ENCODE peak calls at places on chromosomes 5 and 9, in ten cellular contexts. One of them, this sample, is unnamed. For H3K4me1, the result is how much of the 10 kb centered on the place peaks cover.

GRCh38 chr9:127537792-127538191 is 74.3 kb upstream of the STXBP1 start:
- DNase-seq in suprapubic skin: no peak
- DNase-seq in upper lobe of left lung: no peak
- DNase-seq in prostate gland: no peak
- DNase-seq in breast epithelium: no peak
- DNase-seq in spleen: no peak
- DNase-seq in transverse colon: no peak
- DNase-seq in HCT116: no peak
- DNase-seq in K562: peak
- DNase-seq in endothelial cell of umbilical vein: no peak
- DNase-seq in this sample: no peak

GRCh38 chr9:100679834-100680233 is 102.0 kb downstream of the CAVIN4 start:
- DNase-seq in suprapubic skin: no peak
- DNase-seq in upper lobe of left lung: no peak
- DNase-seq in prostate gland: no peak
- DNase-seq in breast epithelium: no peak
- DNase-seq in spleen: no peak
- DNase-seq in transverse colon: no peak
- DNase-seq in HCT116: no peak
- DNase-seq in K562: no peak
- DNase-seq in endothelial cell of umbilical vein: no peak
- DNase-seq in this sample: no peak

GRCh38 chr5:91079037-91079436 is 304.1 kb downstream of the ARRDC3 start:
- DNase-seq in suprapubic skin: no peak
- DNase-seq in upper lobe of left lung: no peak
- DNase-seq in prostate gland: peak
- DNase-seq in breast epithelium: no peak
- DNase-seq in spleen: no peak
- DNase-seq in transverse colon: no peak
- DNase-seq in HCT116: no peak
- DNase-seq in K562: no peak
- DNase-seq in endothelial cell of umbilical vein: no peak
- DNase-seq in this sample: no peak

GRCh38 chr5:80481019-80481893 is 6.6 kb upstream of the FAM151B start:
- DNase-seq in suprapubic skin: no peak
- DNase-seq in upper lobe of left lung: no peak
- DNase-seq in prostate gland: peak
- DNase-seq in breast epithelium: no peak
- DNase-seq in spleen: no peak
- DNase-seq in transverse colon: peak
- DNase-seq in HCT116: peak
- DNase-seq in K562: peak
- DNase-seq in endothelial cell of umbilical vein: peak
- DNase-seq in this sample: peak

GRCh38 chr5:33313150-33313549 is 127.6 kb upstream of the TARS1 start:
- DNase-seq in suprapubic skin: no peak
- DNase-seq in upper lobe of left lung: no peak
- DNase-seq in prostate gland: peak
- DNase-seq in breast epithelium: no peak
- DNase-seq in spleen: no peak
- DNase-seq in transverse colon: peak
- DNase-seq in HCT116: peak
- DNase-seq in K562: no peak
- DNase-seq in endothelial cell of umbilical vein: peak
- DNase-seq in this sample: no peak

GRCh38 chr9:33041459-33042188 is 16.6 kb downstream of the DNAJA1 start:
- DNase-seq in suprapubic skin: no peak
- DNase-seq in upper lobe of left lung: no peak
- DNase-seq in prostate gland: no peak
- DNase-seq in breast epithelium: no peak
- DNase-seq in spleen: no peak
- DNase-seq in transverse colon: no peak
- DNase-seq in HCT116: no peak
- DNase-seq in K562: no peak
- DNase-seq in endothelial cell of umbilical vein: no peak
- DNase-seq in this sample: no peak

GRCh38 chr5:84383816-84384603 is 670 bp downstream of the EDIL3 start:
- DNase-seq in suprapubic skin: peak
- DNase-seq in upper lobe of left lung: peak
- DNase-seq in prostate gland: no peak
- DNase-seq in breast epithelium: no peak
- DNase-seq in spleen: peak
- DNase-seq in transverse colon: peak
- DNase-seq in HCT116: no peak
- DNase-seq in K562: no peak
- DNase-seq in endothelial cell of umbilical vein: peak
- DNase-seq in this sample: no peak

GRCh38 chr9:128833696-128834095 is 4.1 kb upstream of the SPOUT1 start:
- DNase-seq in suprapubic skin: no peak
- DNase-seq in upper lobe of left lung: no peak
- DNase-seq in prostate gland: no peak
- DNase-seq in breast epithelium: no peak
- DNase-seq in spleen: no peak
- DNase-seq in transverse colon: no peak
- DNase-seq in HCT116: no peak
- DNase-seq in K562: no peak
- DNase-seq in endothelial cell of umbilical vein: no peak
- DNase-seq in this sample: no peak

GRCh38 chr9:107639426-107639825 is 149.9 kb upstream of the KLF4 start:
- DNase-seq in suprapubic skin: no peak
- DNase-seq in upper lobe of left lung: no peak
- DNase-seq in prostate gland: no peak
- DNase-seq in breast epithelium: no peak
- DNase-seq in spleen: no peak
- DNase-seq in transverse colon: no peak
- DNase-seq in HCT116: no peak
- DNase-seq in K562: no peak
- DNase-seq in endothelial cell of umbilical vein: peak
- DNase-seq in this sample: no peak

GRCh38 chr5:88555658-88556057 is 287.0 kb upstream of the TMEM161B start:
- DNase-seq in suprapubic skin: no peak
- DNase-seq in upper lobe of left lung: no peak
- DNase-seq in prostate gland: no peak
- DNase-seq in breast epithelium: no peak
- DNase-seq in spleen: no peak
- DNase-seq in transverse colon: no peak
- DNase-seq in HCT116: no peak
- DNase-seq in K562: peak
- DNase-seq in endothelial cell of umbilical vein: no peak
- DNase-seq in this sample: no peak

GRCh38 chr5:38316544-38317224 is 58.3 kb downstream of the EGFLAM start:
- DNase-seq in suprapubic skin: no peak
- DNase-seq in upper lobe of left lung: no peak
- DNase-seq in prostate gland: no peak
- DNase-seq in breast epithelium: no peak
- DNase-seq in spleen: no peak
- DNase-seq in transverse colon: no peak
- DNase-seq in HCT116: no peak
- DNase-seq in K562: no peak
- DNase-seq in endothelial cell of umbilical vein: no peak
- DNase-seq in this sample: no peak

GRCh38 chr5:102654559-102655354 is 100.3 kb upstream of the PAM start:
- DNase-seq in suprapubic skin: no peak
- DNase-seq in upper lobe of left lung: no peak
- DNase-seq in prostate gland: no peak
- DNase-seq in breast epithelium: no peak
- DNase-seq in spleen: no peak
- DNase-seq in transverse colon: no peak
- DNase-seq in HCT116: no peak
- DNase-seq in K562: no peak
- DNase-seq in endothelial cell of umbilical vein: no peak
- DNase-seq in this sample: no peak

GRCh38 chr5:168647083-168647482 is 67.9 kb upstream of the PANK3 start:
- DNase-seq in suprapubic skin: no peak
- DNase-seq in upper lobe of left lung: no peak
- DNase-seq in prostate gland: no peak
- DNase-seq in breast epithelium: no peak
- DNase-seq in spleen: no peak
- DNase-seq in transverse colon: no peak
- DNase-seq in HCT116: no peak
- DNase-seq in K562: no peak
- DNase-seq in endothelial cell of umbilical vein: no peak
- DNase-seq in this sample: no peak

GRCh38 chr5:97545856-97546570 is 363.0 kb upstream of the RIOK2 start:
- DNase-seq in suprapubic skin: no peak
- DNase-seq in upper lobe of left lung: no peak
- DNase-seq in prostate gland: no peak
- DNase-seq in breast epithelium: no peak
- DNase-seq in spleen: no peak
- DNase-seq in transverse colon: no peak
- DNase-seq in HCT116: no peak
- DNase-seq in K562: no peak
- DNase-seq in endothelial cell of umbilical vein: peak
- DNase-seq in this sample: no peak

GRCh38 chr5:62115009-62115408 is 191.0 kb upstream of the KIF2A start:
- DNase-seq in suprapubic skin: no peak
- DNase-seq in upper lobe of left lung: no peak
- DNase-seq in prostate gland: no peak
- DNase-seq in breast epithelium: no peak
- DNase-seq in spleen: no peak
- DNase-seq in transverse colon: no peak
- DNase-seq in HCT116: no peak
- DNase-seq in K562: no peak
- DNase-seq in endothelial cell of umbilical vein: no peak
- DNase-seq in this sample: no peak

GRCh38 chr9:38030658-38031057 is 38.4 kb downstream of the SHB start:
- DNase-seq in suprapubic skin: no peak
- DNase-seq in upper lobe of left lung: no peak
- DNase-seq in prostate gland: no peak
- DNase-seq in breast epithelium: no peak
- DNase-seq in spleen: no peak
- DNase-seq in transverse colon: no peak
- DNase-seq in HCT116: no peak
- DNase-seq in K562: no peak
- DNase-seq in endothelial cell of umbilical vein: no peak
- DNase-seq in this sample: no peak

GRCh38 chr9:38033956-38034355 is 35.1 kb downstream of the SHB start:
- DNase-seq in suprapubic skin: no peak
- DNase-seq in upper lobe of left lung: no peak
- DNase-seq in prostate gland: no peak
- DNase-seq in breast epithelium: no peak
- DNase-seq in spleen: no peak
- DNase-seq in transverse colon: no peak
- DNase-seq in HCT116: no peak
- DNase-seq in K562: no peak
- DNase-seq in endothelial cell of umbilical vein: no peak
- DNase-seq in this sample: no peak

GRCh38 chr9:38032266-38032830 is 36.7 kb downstream of the SHB start:
- DNase-seq in suprapubic skin: no peak
- DNase-seq in upper lobe of left lung: peak
- DNase-seq in prostate gland: peak
- DNase-seq in breast epithelium: no peak
- DNase-seq in spleen: no peak
- DNase-seq in transverse colon: peak
- DNase-seq in HCT116: no peak
- DNase-seq in K562: no peak
- DNase-seq in endothelial cell of umbilical vein: peak
- DNase-seq in this sample: peak

GRCh38 chr9:38029923-38030638 is 38.9 kb downstream of the SHB start:
- DNase-seq in suprapubic skin: no peak
- DNase-seq in upper lobe of left lung: no peak
- DNase-seq in prostate gland: no peak
- DNase-seq in breast epithelium: no peak
- DNase-seq in spleen: no peak
- DNase-seq in transverse colon: no peak
- DNase-seq in HCT116: no peak
- DNase-seq in K562: no peak
- DNase-seq in endothelial cell of umbilical vein: no peak
- DNase-seq in this sample: no peak

GRCh38 chr9:38031594-38031993 is 37.4 kb downstream of the SHB start:
- DNase-seq in suprapubic skin: no peak
- DNase-seq in upper lobe of left lung: no peak
- DNase-seq in prostate gland: peak
- DNase-seq in breast epithelium: no peak
- DNase-seq in spleen: no peak
- DNase-seq in transverse colon: no peak
- DNase-seq in HCT116: no peak
- DNase-seq in K562: no peak
- DNase-seq in endothelial cell of umbilical vein: no peak
- DNase-seq in this sample: no peak
- TF ChIP-seq POLR2AphosphoS5 in suprapubic skin: no peak
- TF ChIP-seq POLR2AphosphoS5 in upper lobe of left lung: no peak
- TF ChIP-seq POLR2AphosphoS5 in prostate gland: peak
- TF ChIP-seq POLR2AphosphoS5 in breast epithelium: no peak
- TF ChIP-seq POLR2AphosphoS5 in spleen: no peak
- TF ChIP-seq POLR2AphosphoS5 in transverse colon: peak
- TF ChIP-seq POLR2AphosphoS5 in HCT116: no peak
- TF ChIP-seq POLR2AphosphoS5 in K562: no peak
- TF ChIP-seq POLR2AphosphoS5 in endothelial cell of umbilical vein: no peak
- TF ChIP-seq POLR2AphosphoS5 in this sample: no peak

GRCh38 chr9:72947987-72948465 is 4.8 kb downstream of the ALDH1A1 start:
- DNase-seq in suprapubic skin: no peak
- DNase-seq in upper lobe of left lung: no peak
- DNase-seq in prostate gland: no peak
- DNase-seq in breast epithelium: no peak
- DNase-seq in spleen: no peak
- DNase-seq in transverse colon: no peak
- DNase-seq in HCT116: no peak
- DNase-seq in K562: no peak
- DNase-seq in endothelial cell of umbilical vein: peak
- DNase-seq in this sample: no peak
- TF ChIP-seq POLR2A in suprapubic skin: no peak
- TF ChIP-seq POLR2A in upper lobe of left lung: no peak
- TF ChIP-seq POLR2A in prostate gland: no peak
- TF ChIP-seq POLR2A in breast epithelium: no peak
- TF ChIP-seq POLR2A in spleen: no peak
- TF ChIP-seq POLR2A in transverse colon: no peak
- TF ChIP-seq POLR2A in HCT116: no peak
- TF ChIP-seq POLR2A in K562: no peak
- TF ChIP-seq POLR2A in endothelial cell of umbilical vein: no peak
- TF ChIP-seq POLR2A in this sample: no peak

GRCh38 chr5:43134019-43134418 is 13.3 kb downstream of the ZNF131 start:
- DNase-seq in suprapubic skin: no peak
- DNase-seq in upper lobe of left lung: no peak
- DNase-seq in prostate gland: no peak
- DNase-seq in breast epithelium: no peak
- DNase-seq in spleen: no peak
- DNase-seq in transverse colon: no peak
- DNase-seq in HCT116: no peak
- DNase-seq in K562: no peak
- DNase-seq in endothelial cell of umbilical vein: no peak
- DNase-seq in this sample: no peak

GRCh38 chr5:43123887-43124286 is 3.2 kb downstream of the ZNF131 start:
- DNase-seq in suprapubic skin: no peak
- DNase-seq in upper lobe of left lung: no peak
- DNase-seq in prostate gland: no peak
- DNase-seq in breast epithelium: no peak
- DNase-seq in spleen: no peak
- DNase-seq in transverse colon: no peak
- DNase-seq in HCT116: no peak
- DNase-seq in K562: no peak
- DNase-seq in endothelial cell of umbilical vein: no peak
- DNase-seq in this sample: no peak

GRCh38 chr5:43129161-43129560 is 8.4 kb downstream of the ZNF131 start:
- DNase-seq in suprapubic skin: no peak
- DNase-seq in upper lobe of left lung: no peak
- DNase-seq in prostate gland: no peak
- DNase-seq in breast epithelium: no peak
- DNase-seq in spleen: no peak
- DNase-seq in transverse colon: no peak
- DNase-seq in HCT116: no peak
- DNase-seq in K562: no peak
- DNase-seq in endothelial cell of umbilical vein: no peak
- DNase-seq in this sample: no peak
- H3K4me1 ChIP-seq in suprapubic skin: under half
- H3K4me1 ChIP-seq in upper lobe of left lung: under half
- H3K4me1 ChIP-seq in prostate gland: under half
- H3K4me1 ChIP-seq in breast epithelium: under half
- H3K4me1 ChIP-seq in spleen: under half
- H3K4me1 ChIP-seq in transverse colon: under half
- H3K4me1 ChIP-seq in HCT116: under half
- H3K4me1 ChIP-seq in K562: under half
- H3K4me1 ChIP-seq in endothelial cell of umbilical vein: under half
- H3K4me1 ChIP-seq in this sample: under half

GRCh38 chr9:124329996-124330714 is 72.4 kb downstream of the NEK6 start:
- DNase-seq in suprapubic skin: no peak
- DNase-seq in upper lobe of left lung: peak
- DNase-seq in prostate gland: no peak
- DNase-seq in breast epithelium: no peak
- DNase-seq in spleen: no peak
- DNase-seq in transverse colon: no peak
- DNase-seq in HCT116: no peak
- DNase-seq in K562: no peak
- DNase-seq in endothelial cell of umbilical vein: no peak
- DNase-seq in this sample: no peak
- TF ChIP-seq POLR2AphosphoS5 in suprapubic skin: no peak
- TF ChIP-seq POLR2AphosphoS5 in upper lobe of left lung: no peak
- TF ChIP-seq POLR2AphosphoS5 in prostate gland: no peak
- TF ChIP-seq POLR2AphosphoS5 in breast epithelium: no peak
- TF ChIP-seq POLR2AphosphoS5 in spleen: no peak
- TF ChIP-seq POLR2AphosphoS5 in transverse colon: no peak
- TF ChIP-seq POLR2AphosphoS5 in HCT116: no peak
- TF ChIP-seq POLR2AphosphoS5 in K562: no peak
- TF ChIP-seq POLR2AphosphoS5 in endothelial cell of umbilical vein: no peak
- TF ChIP-seq POLR2AphosphoS5 in this sample: no peak

This sample was measured in stomach.